ENCODE peak calls at places on chromosomes 12 and 14, in eight cellular contexts. One of them, this sample, is unnamed.

GRCh38 chr12:80186727-80187217 is 87.4 kb downstream of the OTOGL start:
- DNase-seq in H1: no peak
- DNase-seq in GM12878: peak
- DNase-seq in endothelial cell of umbilical vein: peak
- DNase-seq in HepG2: peak
- DNase-seq in SK-N-SH: peak
- DNase-seq in HCT116: peak
- DNase-seq in K562: peak
- DNase-seq in this sample: peak

GRCh38 chr12:50626026-50626425 is 121.2 kb downstream of the DIP2B start:
- DNase-seq in H1: no peak
- DNase-seq in GM12878: no peak
- DNase-seq in endothelial cell of umbilical vein: no peak
- DNase-seq in HepG2: no peak
- DNase-seq in SK-N-SH: no peak
- DNase-seq in HCT116: no peak
- DNase-seq in K562: no peak
- DNase-seq in this sample: no peak

GRCh38 chr12:68932701-68933563 is at the start of gene CPM:
- DNase-seq in H1: no peak
- DNase-seq in GM12878: no peak
- DNase-seq in endothelial cell of umbilical vein: peak
- DNase-seq in HepG2: no peak
- DNase-seq in SK-N-SH: peak
- DNase-seq in HCT116: no peak
- DNase-seq in K562: peak
- DNase-seq in this sample: peak

GRCh38 chr12:103771466-103771865 is 69.6 kb downstream of the NT5DC3 start:
- DNase-seq in H1: peak
- DNase-seq in GM12878: no peak
- DNase-seq in endothelial cell of umbilical vein: peak
- DNase-seq in HepG2: peak
- DNase-seq in SK-N-SH: peak
- DNase-seq in HCT116: no peak
- DNase-seq in K562: peak
- DNase-seq in this sample: peak

GRCh38 chr12:50550530-50551223 is 45.9 kb downstream of the DIP2B start:
- DNase-seq in H1: no peak
- DNase-seq in GM12878: no peak
- DNase-seq in endothelial cell of umbilical vein: peak
- DNase-seq in HepG2: no peak
- DNase-seq in SK-N-SH: no peak
- DNase-seq in HCT116: no peak
- DNase-seq in K562: peak
- DNase-seq in this sample: no peak

GRCh38 chr12:58443273-58443980 is 476.9 kb downstream of the LRIG3 start:
- DNase-seq in H1: no peak
- DNase-seq in GM12878: no peak
- DNase-seq in endothelial cell of umbilical vein: peak
- DNase-seq in HepG2: peak
- DNase-seq in SK-N-SH: peak
- DNase-seq in HCT116: peak
- DNase-seq in K562: no peak
- DNase-seq in this sample: peak

GRCh38 chr14:51807355-51807754 is 53.1 kb upstream of the GNG2 start:
- DNase-seq in H1: no peak
- DNase-seq in GM12878: no peak
- DNase-seq in endothelial cell of umbilical vein: no peak
- DNase-seq in HepG2: no peak
- DNase-seq in SK-N-SH: no peak
- DNase-seq in HCT116: no peak
- DNase-seq in K562: no peak
- DNase-seq in this sample: no peak

GRCh38 chr14:24179961-24180726 is 8.3 kb downstream of the REC8 start:
- DNase-seq in H1: no peak
- DNase-seq in GM12878: no peak
- DNase-seq in endothelial cell of umbilical vein: peak
- DNase-seq in HepG2: no peak
- DNase-seq in SK-N-SH: no peak
- DNase-seq in HCT116: no peak
- DNase-seq in K562: no peak
- DNase-seq in this sample: no peak

GRCh38 chr12:62899568-62900390 is 35.2 kb downstream of the PPM1H start:
- DNase-seq in H1: no peak
- DNase-seq in GM12878: no peak
- DNase-seq in endothelial cell of umbilical vein: no peak
- DNase-seq in HepG2: peak
- DNase-seq in SK-N-SH: no peak
- DNase-seq in HCT116: no peak
- DNase-seq in K562: no peak
- DNase-seq in this sample: no peak

GRCh38 chr12:105740970-105741725 is 397.6 kb downstream of the NUAK1 start:
- DNase-seq in H1: no peak
- DNase-seq in GM12878: no peak
- DNase-seq in endothelial cell of umbilical vein: peak
- DNase-seq in HepG2: no peak
- DNase-seq in SK-N-SH: no peak
- DNase-seq in HCT116: no peak
- DNase-seq in K562: no peak
- DNase-seq in this sample: no peak

GRCh38 chr14:56195219-56195618 is 77.0 kb downstream of the PELI2 start:
- DNase-seq in H1: no peak
- DNase-seq in GM12878: no peak
- DNase-seq in endothelial cell of umbilical vein: no peak
- DNase-seq in HepG2: no peak
- DNase-seq in SK-N-SH: no peak
- DNase-seq in HCT116: no peak
- DNase-seq in K562: no peak
- DNase-seq in this sample: peak

GRCh38 chr14:56198438-56198837 is 80.2 kb downstream of the PELI2 start:
- DNase-seq in H1: no peak
- DNase-seq in GM12878: no peak
- DNase-seq in endothelial cell of umbilical vein: no peak
- DNase-seq in HepG2: no peak
- DNase-seq in SK-N-SH: no peak
- DNase-seq in HCT116: no peak
- DNase-seq in K562: no peak
- DNase-seq in this sample: no peak

GRCh38 chr14:56195727-56196126 is 77.5 kb downstream of the PELI2 start:
- DNase-seq in H1: no peak
- DNase-seq in GM12878: peak
- DNase-seq in endothelial cell of umbilical vein: peak
- DNase-seq in HepG2: no peak
- DNase-seq in SK-N-SH: no peak
- DNase-seq in HCT116: no peak
- DNase-seq in K562: no peak
- DNase-seq in this sample: no peak

GRCh38 chr14:56196274-56196673 is 78.1 kb downstream of the PELI2 start:
- DNase-seq in H1: no peak
- DNase-seq in GM12878: no peak
- DNase-seq in endothelial cell of umbilical vein: no peak
- DNase-seq in HepG2: no peak
- DNase-seq in SK-N-SH: no peak
- DNase-seq in HCT116: no peak
- DNase-seq in K562: no peak
- DNase-seq in this sample: no peak

GRCh38 chr14:56197150-56197549 is 78.9 kb downstream of the PELI2 start:
- DNase-seq in H1: no peak
- DNase-seq in GM12878: no peak
- DNase-seq in endothelial cell of umbilical vein: no peak
- DNase-seq in HepG2: no peak
- DNase-seq in SK-N-SH: no peak
- DNase-seq in HCT116: no peak
- DNase-seq in K562: no peak
- DNase-seq in this sample: no peak
- H3K27ac ChIP-seq in H1: no peak
- H3K27ac ChIP-seq in GM12878: no peak
- H3K27ac ChIP-seq in endothelial cell of umbilical vein: no peak
- H3K27ac ChIP-seq in HepG2: no peak
- H3K27ac ChIP-seq in SK-N-SH: no peak
- H3K27ac ChIP-seq in HCT116: no peak
- H3K27ac ChIP-seq in K562: no peak
- H3K27ac ChIP-seq in this sample: no peak

DNA sequence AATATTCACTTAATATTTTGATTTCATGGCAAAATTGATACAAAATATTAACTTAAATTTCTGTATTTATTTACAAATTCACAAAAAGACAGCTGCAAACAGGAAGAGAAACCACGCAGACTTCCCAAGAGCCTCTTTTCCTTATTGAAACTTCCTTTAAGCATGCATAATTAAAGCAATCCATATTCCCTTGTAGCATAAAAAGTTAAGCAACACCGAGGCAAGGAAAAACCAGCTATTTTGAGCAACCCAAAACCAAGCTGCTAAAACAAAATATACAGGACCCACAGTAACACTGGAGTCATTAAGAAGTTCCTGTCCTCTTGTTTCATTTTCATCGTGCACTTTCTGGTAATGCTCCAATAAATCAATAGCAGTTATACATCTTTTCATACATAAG is 58.0 kb downstream of the EEA1 start:
- DNase-seq in H1: no peak
- DNase-seq in GM12878: no peak
- DNase-seq in endothelial cell of umbilical vein: no peak
- DNase-seq in HepG2: no peak
- DNase-seq in SK-N-SH: no peak
- DNase-seq in HCT116: no peak
- DNase-seq in K562: no peak
- DNase-seq in this sample: no peak
- H3K4me2 ChIP-seq in H1: no peak
- H3K4me2 ChIP-seq in GM12878: peak
- H3K4me2 ChIP-seq in endothelial cell of umbilical vein: no peak
- H3K4me2 ChIP-seq in HepG2: no peak
- H3K4me2 ChIP-seq in SK-N-SH: no peak
- H3K4me2 ChIP-seq in HCT116: no peak
- H3K4me2 ChIP-seq in K562: no peak
- H3K4me2 ChIP-seq in this sample: no peak

DNA sequence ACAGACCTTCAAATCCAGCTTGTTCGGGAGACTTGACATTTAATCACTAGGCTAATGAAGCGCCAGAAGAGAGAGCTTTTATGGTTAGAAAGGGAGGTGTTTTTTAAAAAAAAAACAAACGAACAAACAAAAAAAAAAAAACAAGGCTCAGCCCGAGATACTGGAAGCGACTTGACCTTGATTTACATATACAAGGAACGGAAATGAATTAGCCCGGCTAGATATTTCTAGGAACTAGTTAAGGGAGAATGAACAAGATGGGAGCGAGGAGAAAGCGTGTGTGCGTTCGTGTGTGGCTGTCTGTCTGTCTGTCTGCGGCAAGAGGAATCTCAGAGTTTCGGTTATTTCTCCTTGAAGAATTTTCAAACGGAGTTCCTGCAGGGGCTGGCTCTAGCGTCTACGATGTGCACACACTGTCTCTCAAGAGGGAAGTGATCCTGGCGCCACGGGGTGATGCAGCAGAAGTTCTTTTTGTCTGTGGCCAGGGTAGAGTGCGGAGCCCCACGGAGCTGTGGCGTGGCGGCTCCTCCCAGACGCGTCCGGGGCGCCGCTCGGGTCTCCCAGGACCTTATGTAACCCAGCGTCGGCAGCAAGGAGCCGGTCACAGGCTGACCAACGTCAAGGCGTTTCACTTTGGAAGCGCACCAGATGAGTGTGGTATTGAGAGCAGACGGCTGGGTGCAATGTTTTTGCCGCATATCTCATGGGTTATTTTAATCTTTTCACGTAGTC is 18.8 kb downstream of the SOCS2 start:
- DNase-seq in H1: no peak
- DNase-seq in GM12878: no peak
- DNase-seq in endothelial cell of umbilical vein: peak
- DNase-seq in HepG2: no peak
- DNase-seq in SK-N-SH: peak
- DNase-seq in HCT116: peak
- DNase-seq in K562: peak
- DNase-seq in this sample: peak
- TF ChIP-seq POLR2AphosphoS5 in H1: no peak
- TF ChIP-seq POLR2AphosphoS5 in GM12878: no peak
- TF ChIP-seq POLR2AphosphoS5 in endothelial cell of umbilical vein: no peak
- TF ChIP-seq POLR2AphosphoS5 in HepG2: no peak
- TF ChIP-seq POLR2AphosphoS5 in SK-N-SH: peak
- TF ChIP-seq POLR2AphosphoS5 in HCT116: no peak
- TF ChIP-seq POLR2AphosphoS5 in K562: peak
- TF ChIP-seq POLR2AphosphoS5 in this sample: no peak

GRCh38 chr12:1474567-1475153 is 119.7 kb downstream of the FBXL14 start:
- DNase-seq in H1: peak
- DNase-seq in GM12878: no peak
- DNase-seq in endothelial cell of umbilical vein: peak
- DNase-seq in HepG2: no peak
- DNase-seq in SK-N-SH: peak
- DNase-seq in HCT116: peak
- DNase-seq in K562: no peak
- DNase-seq in this sample: peak
- H3K27ac ChIP-seq in H1: no peak
- H3K27ac ChIP-seq in GM12878: no peak
- H3K27ac ChIP-seq in endothelial cell of umbilical vein: peak
- H3K27ac ChIP-seq in HepG2: no peak
- H3K27ac ChIP-seq in SK-N-SH: peak
- H3K27ac ChIP-seq in HCT116: peak
- H3K27ac ChIP-seq in K562: no peak
- H3K27ac ChIP-seq in this sample: peak

GRCh38 chr14:102849522-102850379 is 72.5 kb downstream of the TRAF3 start:
- DNase-seq in H1: no peak
- DNase-seq in GM12878: no peak
- DNase-seq in endothelial cell of umbilical vein: peak
- DNase-seq in HepG2: no peak
- DNase-seq in SK-N-SH: peak
- DNase-seq in HCT116: no peak
- DNase-seq in K562: no peak
- DNase-seq in this sample: no peak
- H3K4me2 ChIP-seq in H1: no peak
- H3K4me2 ChIP-seq in GM12878: no peak
- H3K4me2 ChIP-seq in endothelial cell of umbilical vein: no peak
- H3K4me2 ChIP-seq in HepG2: no peak
- H3K4me2 ChIP-seq in SK-N-SH: peak
- H3K4me2 ChIP-seq in HCT116: no peak
- H3K4me2 ChIP-seq in K562: no peak
- H3K4me2 ChIP-seq in this sample: no peak

DNA sequence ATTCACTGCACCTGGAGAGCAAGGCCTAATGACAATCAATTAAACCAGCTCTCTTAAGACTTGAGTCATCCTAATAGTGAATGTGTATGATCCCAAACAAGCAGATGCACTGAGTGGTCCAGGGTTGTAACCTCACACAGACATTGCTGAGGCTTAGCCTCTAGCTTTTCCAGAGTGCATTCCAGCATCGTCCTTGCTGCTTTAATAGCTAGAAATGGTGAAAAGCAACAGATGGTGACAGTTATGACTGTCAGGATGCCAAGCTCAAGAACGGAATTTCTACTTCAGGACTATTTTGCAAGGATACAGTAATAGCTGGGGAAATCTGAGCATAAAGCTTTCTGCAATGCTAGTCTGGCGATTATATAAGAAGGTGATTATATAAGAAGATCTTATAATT is 34.6 kb downstream of the PTPRR start:
- DNase-seq in H1: no peak
- DNase-seq in GM12878: no peak
- DNase-seq in endothelial cell of umbilical vein: no peak
- DNase-seq in HepG2: no peak
- DNase-seq in SK-N-SH: no peak
- DNase-seq in HCT116: no peak
- DNase-seq in K562: no peak
- DNase-seq in this sample: no peak
- TF ChIP-seq POLR2AphosphoS5 in H1: no peak
- TF ChIP-seq POLR2AphosphoS5 in GM12878: no peak
- TF ChIP-seq POLR2AphosphoS5 in endothelial cell of umbilical vein: no peak
- TF ChIP-seq POLR2AphosphoS5 in HepG2: no peak
- TF ChIP-seq POLR2AphosphoS5 in SK-N-SH: no peak
- TF ChIP-seq POLR2AphosphoS5 in HCT116: no peak
- TF ChIP-seq POLR2AphosphoS5 in K562: no peak
- TF ChIP-seq POLR2AphosphoS5 in this sample: no peak

GRCh38 chr14:63650336-63650952 is 8.8 kb upstream of the WDR89 start:
- DNase-seq in H1: no peak
- DNase-seq in GM12878: peak
- DNase-seq in endothelial cell of umbilical vein: no peak
- DNase-seq in HepG2: no peak
- DNase-seq in SK-N-SH: no peak
- DNase-seq in HCT116: no peak
- DNase-seq in K562: no peak
- DNase-seq in this sample: no peak
- H3K27ac ChIP-seq in H1: no peak
- H3K27ac ChIP-seq in GM12878: peak
- H3K27ac ChIP-seq in endothelial cell of umbilical vein: no peak
- H3K27ac ChIP-seq in HepG2: no peak
- H3K27ac ChIP-seq in SK-N-SH: no peak
- H3K27ac ChIP-seq in HCT116: no peak
- H3K27ac ChIP-seq in K562: no peak
- H3K27ac ChIP-seq in this sample: no peak